ENCODE peak calls at places on chromosomes 11 and 22, in five cellular contexts. D is Calu3, T is heart right ventricle, E is nephron progenitor cell, R is AML-193. C is an unnamed sample.

GRCh38 chr11:99234534-99234933 is 213.8 kb downstream of the CNTN5 start:
- DNase-seq in R (no peak), D (no peak), T (no peak), E (no peak), C (no peak)

GRCh38 chr11:29019960-29020683 is 911.9 kb downstream of the METTL15 start:
- DNase-seq in D (peak), T (no peak), E (peak), R (no peak), C (no peak)

GRCh38 chr11:131748146-131749050 is 378.0 kb downstream of the NTM start:
- DNase-seq in D (peak), E (peak), R (peak), T (peak), C (peak)

GRCh38 chr11:67504023-67504949 is 877 bp downstream of the PITPNM1 start:
- DNase-seq in R (no peak), D (peak), T (peak), E (peak), C (no peak)

GRCh38 chr11:106022795-106023275 is 795 bp upstream of the MSANTD4 start:
- DNase-seq in E (no peak), R (no peak), T (no peak), D (no peak), C (no peak)

GRCh38 chr11:2122222-2122906 is 16.8 kb downstream of the IGF2 start:
- DNase-seq in D (no peak), T (no peak), R (no peak), E (no peak), C (no peak)

GRCh38 chr11:112013501-112014164 is 11.6 kb upstream of the DLAT start:
- DNase-seq in E (no peak), R (no peak), D (no peak), T (no peak), C (no peak)

GRCh38 chr22:35335936-35336781 is 36.5 kb downstream of the TOM1 start:
- DNase-seq in E (no peak), T (peak), R (no peak), D (no peak), C (no peak)

GRCh38 chr22:20552450-20552894 is 45.1 kb downstream of the MED15 start:
- DNase-seq in E (no peak), T (peak), R (no peak), D (no peak), C (no peak)

GRCh38 chr22:46758867-46759290 is 3.6 kb upstream of the TBC1D22A start:
- DNase-seq in E (peak), R (peak), T (no peak), D (peak), C (peak)

GRCh38 chr11:110797453-110797852 is 85.2 kb upstream of the ARHGAP20 start:
- DNase-seq in T (no peak), E (no peak), R (peak), D (no peak), C (no peak)

GRCh38 chr11:10205928-10206327 is 88.1 kb downstream of the SBF2 start:
- DNase-seq in R (no peak), D (no peak), E (peak), T (no peak), C (no peak)

GRCh38 chr11:101048479-101048878 is 81.1 kb downstream of the PGR start:
- DNase-seq in E (no peak), R (no peak), D (no peak), T (no peak), C (peak)

GRCh38 chr11:10544491-10545470 is 3.8 kb upstream of the RNF141 start:
- DNase-seq in E (no peak), D (no peak), T (no peak), R (peak), C (no peak)

GRCh38 chr11:45995342-45995734 is 72.9 kb downstream of the LARGE2 start:
- DNase-seq in R (no peak), T (no peak), D (no peak), E (no peak), C (no peak)

GRCh38 chr22:36123673-36124630 is 36.6 kb downstream of the APOL3 start:
- DNase-seq in T (peak), E (peak), R (peak), D (peak), C (peak)

GRCh38 chr11:119166368-119167076 is 2.0 kb upstream of the NLRX1 start:
- DNase-seq in E (no peak), D (peak), T (no peak), R (no peak), C (peak)

GRCh38 chr11:95486979-95487378 is 256.0 kb upstream of the SESN3 start:
- DNase-seq in R (no peak), D (no peak), T (no peak), E (no peak), C (no peak)

GRCh38 chr11:70226967-70227366 is 23.9 kb downstream of the FADD start:
- DNase-seq in E (peak), R (no peak), T (no peak), D (peak), C (peak)

GRCh38 chr22:19897726-19898515 is 43.2 kb upstream of the GNB1L start:
- DNase-seq in R (no peak), E (no peak), T (no peak), D (no peak), C (no peak)

GRCh38 chr11:19819148-19819547 is 106.5 kb downstream of the NAV2 start:
- DNase-seq in T (no peak), E (no peak), D (no peak), R (no peak), C (no peak)

GRCh38 chr11:13277719-13278619 is at the start of gene BMAL1:
- DNase-seq in R (no peak), E (no peak), D (peak), T (peak), C (no peak)

GRCh38 chr22:48103126-48103875 is 1340.9 kb downstream of the TBC1D22A start:
- DNase-seq in D (no peak), T (no peak), R (no peak), E (no peak), C (no peak)